ENCODE peak calls at places on chromosomes 5 and 9, in seven cellular contexts. O is IMR-90, C is fibroblast of lung, L is ovary, D is heart left ventricle, S is aorta, J is heart right ventricle. V is an unnamed sample.

GRCh38 chr9:14993061-14993800 is 83.0 kb upstream of the FREM1 start:
- DNase-seq in O (peak; percentile 54), C (peak; percentile 86), L (peak; percentile 86), D (peak; percentile 92), S (peak; percentile 93), J (peak; percentile 89), V (peak; percentile 100)

GRCh38 chr5:60136841-60137240 is 243.3 kb upstream of the PDE4D start:
- DNase-seq in O (no peak), C (no peak), L (no peak), D (no peak), S (no peak), J (no peak), V (no peak)

GRCh38 chr5:482506-482905 is 39.5 kb downstream of the EXOC3 start:
- DNase-seq in O (no peak), C (no peak), L (no peak), D (no peak), S (no peak), J (no peak), V (no peak)

GRCh38 chr9:109709881-109710280 is 70.1 kb upstream of the PALM2AKAP2 start:
- DNase-seq in O (no peak), C (no peak), L (no peak), D (no peak), S (no peak), J (no peak), V (no peak)

GRCh38 chr5:55410840-55411239 is 103.1 kb downstream of the MTREX start:
- DNase-seq in O (no peak), C (no peak), L (no peak), D (no peak), S (no peak), J (no peak), V (no peak)

GRCh38 chr9:16974436-16974835 is 104.0 kb upstream of the BNC2 start:
- DNase-seq in O (peak; percentile 51), C (peak; percentile 62), L (no peak), D (no peak), S (no peak), J (no peak), V (no peak)

GRCh38 chr9:79581794-79582193 is 10.0 kb downstream of the TLE4 start:
- DNase-seq in O (peak; percentile 94), C (peak; percentile 74), L (no peak), D (no peak), S (no peak), J (no peak), V (peak; percentile 17)

GRCh38 chr5:96350678-96351077 is 82.4 kb downstream of the PCSK1 start:
- DNase-seq in O (no peak), C (peak; percentile 43), L (no peak), D (no peak), S (no peak), J (no peak), V (no peak)

GRCh38 chr5:96517294-96517693 is 84.2 kb upstream of the PCSK1 start:
- DNase-seq in O (peak; percentile 73), C (peak; percentile 89), L (no peak), D (no peak), S (no peak), J (no peak), V (no peak)

GRCh38 chr5:7869474-7870136 is 657 bp downstream of the MTRR start:
- DNase-seq in O (no peak), C (no peak), L (no peak), D (no peak), S (no peak), J (peak; percentile 23), V (peak; percentile 37)

GRCh38 chr9:94805585-94805984 is 79.1 kb downstream of the AOPEP start:
- DNase-seq in O (peak; percentile 97), C (peak; percentile 96), L (no peak), D (no peak), S (no peak), J (no peak), V (peak; percentile 69)

GRCh38 chr5:15664961-15665360 is 165.0 kb downstream of the FBXL7 start:
- DNase-seq in O (peak; percentile 45), C (peak; percentile 5), L (no peak), D (no peak), S (no peak), J (no peak), V (no peak)
- H3K27me3 ChIP-seq in O (no peaks in the 10 kb centered on the region), C (no peaks in the 10 kb centered on the region), L (no peaks in the 10 kb centered on the region), D (no peaks in the 10 kb centered on the region), S (no peaks in the 10 kb centered on the region), J (no peaks in the 10 kb centered on the region), V (no peaks in the 10 kb centered on the region)

GRCh38 chr5:4627887-4628286 is 512.2 kb upstream of the ADAMTS16 start:
- DNase-seq in O (no peak), C (no peak), L (no peak), D (no peak), S (no peak), J (no peak), V (no peak)
- H3K4me3 ChIP-seq in O (no peak overlapping the region), C (no peak overlapping the region), L (no peak overlapping the region), D (no peak overlapping the region), S (no peak overlapping the region), J (no peak overlapping the region), V (no peak overlapping the region)

GRCh38 chr5:134151723-134152122 is 25.0 kb downstream of the SKP1 start:
- DNase-seq in O (no peak), C (no peak), L (no peak), D (no peak), S (no peak), J (no peak), V (no peak)
- H3K36me3 ChIP-seq in O (peaks cover 33% of the 10 kb centered on the region), C (peaks cover 8% of the 10 kb centered on the region), L (no peaks in the 10 kb centered on the region), D (no peaks in the 10 kb centered on the region), S (peaks cover 9% of the 10 kb centered on the region), J (peaks cover 45% of the 10 kb centered on the region), V (peaks cover 92% of the 10 kb centered on the region)

GRCh38 chr9:132513416-132513815 is 69.0 kb upstream of the BARHL1 start:
- DNase-seq in O (no peak), C (no peak), L (no peak), D (no peak), S (no peak), J (no peak), V (no peak)
- H3K27me3 ChIP-seq in O (peaks cover 59% of the 10 kb centered on the region), C (no peaks in the 10 kb centered on the region), L (no peaks in the 10 kb centered on the region), D (no peaks in the 10 kb centered on the region), S (no peaks in the 10 kb centered on the region), J (no peaks in the 10 kb centered on the region), V (no peaks in the 10 kb centered on the region)

GRCh38 chr9:13615660-13616615 is 336.4 kb upstream of the MPDZ start:
- DNase-seq in O (no peak), C (peak; percentile 80), L (no peak), D (no peak), S (no peak), J (no peak), V (no peak)

GRCh38 chr9:13614060-13614459 is 334.6 kb upstream of the MPDZ start:
- DNase-seq in O (no peak), C (no peak), L (no peak), D (no peak), S (no peak), J (no peak), V (no peak)

GRCh38 chr9:13607746-13608445 is 328.4 kb upstream of the MPDZ start:
- DNase-seq in O (no peak), C (no peak), L (no peak), D (peak; percentile 55), S (no peak), J (no peak), V (peak; percentile 45)

DNA sequence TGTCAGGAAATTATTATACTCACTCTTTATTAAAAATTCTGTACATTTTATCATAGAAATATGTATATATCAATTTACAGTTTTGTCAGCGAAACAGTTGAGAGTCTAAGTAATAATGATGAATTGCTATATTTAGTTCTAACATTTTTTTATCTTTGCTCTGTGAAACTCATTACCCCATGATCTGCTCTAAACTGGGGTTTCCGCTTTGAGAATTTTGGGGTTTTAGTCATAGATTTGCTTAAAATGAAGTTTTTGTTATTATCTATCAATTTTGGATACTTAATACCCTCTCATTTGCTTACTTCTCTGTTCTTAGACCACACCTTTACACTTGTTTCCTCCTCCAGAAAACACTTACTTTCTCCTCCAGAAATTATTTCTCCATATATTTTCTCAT is 333.8 kb upstream of the MPDZ start:
- DNase-seq in O (no peak), C (no peak), L (no peak), D (no peak), S (no peak), J (no peak), V (no peak)
- H3K4me3 ChIP-seq in O (no peak overlapping the region), C (no peak overlapping the region), L (no peak overlapping the region), D (no peak overlapping the region), S (no peak overlapping the region), J (no peak overlapping the region), V (no peak overlapping the region)

GRCh38 chr5:71537681-71538080 is 49.5 kb upstream of the MCCC2 start:
- DNase-seq in O (no peak), C (no peak), L (no peak), D (no peak), S (no peak), J (no peak), V (peak; percentile 16)
- H3K36me3 ChIP-seq in O (peaks cover 17% of the 10 kb centered on the region), C (peaks cover 4% of the 10 kb centered on the region), L (no peaks in the 10 kb centered on the region), D (no peaks in the 10 kb centered on the region), S (peaks cover 2% of the 10 kb centered on the region), J (peaks cover 20% of the 10 kb centered on the region), V (peaks cover 43% of the 10 kb centered on the region)